ENCODE peak calls at places on chromosomes 2 and 18, in six cellular contexts. Q is HepG2, A is WTC11, R is HCT116, Z is K562, J is GM12878. S is an unnamed sample.

GRCh38 chr2:101430161-101430560 is 42.9 kb upstream of the CREG2 start:
- DNase-seq in Q (no peak), A (no peak), R (no peak), Z (no peak), J (no peak), S (no peak)

GRCh38 chr2:117983040-117983439 is 30.8 kb downstream of the CCDC93 start:
- DNase-seq in Q (no peak), A (no peak), R (no peak), Z (no peak), J (no peak), S (no peak)

GRCh38 chr2:74387346-74387745 is 7.2 kb upstream of the DCTN1 start:
- DNase-seq in Q (no peak), A (no peak), R (no peak), Z (no peak), J (no peak), S (no peak)

GRCh38 chr2:54945401-54946219 is 104.6 kb downstream of the RTN4 start:
- DNase-seq in Q (peak; percentile 45), A (no peak), R (no peak), Z (no peak), J (peak; percentile 15), S (no peak)

GRCh38 chr2:148721520-148721931 is 77.0 kb downstream of the EPC2 start:
- DNase-seq in Q (no peak), A (no peak), R (no peak), Z (no peak), J (no peak), S (no peak)

GRCh38 chr2:74221604-74222299 is 23.3 kb downstream of the MTHFD2 start:
- DNase-seq in Q (no peak), A (no peak), R (no peak), Z (no peak), J (no peak), S (no peak)

GRCh38 chr2:24132543-24132942 is 9.3 kb downstream of the FAM228B start:
- DNase-seq in Q (no peak), A (no peak), R (no peak), Z (no peak), J (no peak), S (no peak)

GRCh38 chr2:7845332-7845731 is 836.5 kb upstream of the ID2 start:
- DNase-seq in Q (peak; percentile 10), A (no peak), R (no peak), Z (no peak), J (no peak), S (no peak)

DNA sequence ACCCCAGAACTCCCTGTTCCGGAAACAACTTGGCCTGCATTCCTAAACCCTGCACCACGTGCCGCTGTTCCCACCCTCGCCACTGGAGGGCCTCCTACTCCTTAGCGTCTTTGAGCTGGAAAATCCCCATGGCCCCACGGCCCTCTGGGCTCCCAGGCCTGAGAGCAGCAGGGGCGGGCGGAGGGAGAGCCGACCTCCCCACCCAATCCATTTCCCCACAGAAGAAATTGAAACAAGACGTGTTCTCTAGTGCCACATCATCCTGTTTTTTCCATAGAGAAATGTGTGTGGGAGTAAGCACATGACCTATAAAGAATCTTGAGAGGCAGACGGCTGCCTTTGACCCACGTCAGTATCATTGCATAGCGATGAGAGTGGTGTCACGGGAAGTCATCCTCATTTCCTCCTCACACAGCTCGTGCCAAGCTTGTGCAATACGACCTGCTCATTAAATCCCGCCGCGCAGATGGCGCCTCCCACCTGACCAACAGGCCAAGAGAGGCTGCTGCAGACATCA is 79.2 kb downstream of the LAMA1 start:
- DNase-seq in Q (peak; percentile 27), A (peak; percentile 90), R (no peak), Z (peak; percentile 73), J (no peak), S (peak; percentile 93)
- TF ChIP-seq ATF3 in Q (no peak), A (no peak), R (no peak), Z (no peak), J (no peak), S (peak; percentile 69)

DNA sequence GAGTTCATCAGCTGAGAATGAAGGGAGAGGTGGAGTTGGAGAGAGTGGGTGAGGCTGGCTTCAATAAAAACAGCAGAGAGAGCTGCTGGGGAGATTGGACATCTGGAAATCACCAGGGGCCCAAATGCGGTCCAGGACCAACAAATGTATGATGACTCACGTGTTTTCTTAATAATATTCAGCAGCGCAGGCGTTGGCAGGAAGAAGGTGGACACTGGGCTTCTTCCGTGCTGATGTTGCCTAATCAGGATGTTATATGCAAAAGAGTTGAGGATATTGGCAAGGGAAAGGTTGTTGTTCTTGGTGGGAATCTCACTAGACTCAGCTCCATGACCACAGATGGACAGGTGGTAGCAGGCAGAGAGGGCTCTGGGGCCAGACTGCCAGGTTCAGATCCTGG is 12.8 kb upstream of the PLA2R1 start:
- DNase-seq in Q (no peak), A (no peak), R (no peak), Z (no peak), J (no peak), S (no peak)
- TF ChIP-seq ATF3 in Q (no peak), A (no peak), R (no peak), Z (no peak), J (no peak), S (no peak)

GRCh38 chr18:62715829-62716678 is 713 bp downstream of the PHLPP1 start:
- DNase-seq in Q (no peak), A (peak; percentile 46), R (peak; percentile 16), Z (peak; percentile 45), J (no peak), S (no peak)
- TF ChIP-seq ATF3 in Q (no peak), A (no peak), R (no peak), Z (no peak), J (no peak), S (no peak)

DNA sequence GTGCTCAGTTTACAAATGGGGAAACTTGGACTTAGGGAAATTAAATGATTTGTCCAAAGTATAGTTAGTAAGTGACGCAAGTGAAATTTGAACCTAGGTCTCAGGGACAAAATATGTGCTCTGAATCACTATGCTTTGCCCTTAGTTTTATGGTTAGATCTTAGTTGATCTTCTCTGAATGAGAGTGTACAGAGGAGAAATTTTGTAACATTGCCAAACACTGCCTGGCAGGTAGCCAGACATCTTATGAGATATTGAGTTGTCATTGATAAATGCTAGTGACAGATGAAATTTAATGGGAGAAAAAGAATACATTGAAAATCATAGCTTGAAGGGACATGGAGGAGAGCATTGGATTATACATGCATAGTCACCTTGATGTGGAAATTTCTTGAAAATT is 91.4 kb downstream of the GALNT1 start:
- DNase-seq in Q (no peak), A (no peak), R (no peak), Z (no peak), J (no peak), S (no peak)
- TF ChIP-seq ATF3 in Q (no peak), A (no peak), R (no peak), Z (no peak), J (no peak), S (no peak)

GRCh38 chr18:9653390-9653789 is 39.0 kb upstream of the PPP4R1 start:
- DNase-seq in Q (peak; percentile 57), A (no peak), R (no peak), Z (no peak), J (no peak), S (no peak)

GRCh38 chr18:9663377-9663776 is 44.7 kb upstream of the RAB31 start:
- DNase-seq in Q (no peak), A (no peak), R (no peak), Z (peak; percentile 47), J (no peak), S (no peak)

GRCh38 chr18:9661564-9661963 is 46.5 kb upstream of the RAB31 start:
- DNase-seq in Q (no peak), A (no peak), R (no peak), Z (peak; percentile 31), J (no peak), S (no peak)

GRCh38 chr18:9659499-9660387 is 45.4 kb upstream of the PPP4R1 start:
- DNase-seq in Q (no peak), A (no peak), R (no peak), Z (no peak), J (no peak), S (no peak)

DNA sequence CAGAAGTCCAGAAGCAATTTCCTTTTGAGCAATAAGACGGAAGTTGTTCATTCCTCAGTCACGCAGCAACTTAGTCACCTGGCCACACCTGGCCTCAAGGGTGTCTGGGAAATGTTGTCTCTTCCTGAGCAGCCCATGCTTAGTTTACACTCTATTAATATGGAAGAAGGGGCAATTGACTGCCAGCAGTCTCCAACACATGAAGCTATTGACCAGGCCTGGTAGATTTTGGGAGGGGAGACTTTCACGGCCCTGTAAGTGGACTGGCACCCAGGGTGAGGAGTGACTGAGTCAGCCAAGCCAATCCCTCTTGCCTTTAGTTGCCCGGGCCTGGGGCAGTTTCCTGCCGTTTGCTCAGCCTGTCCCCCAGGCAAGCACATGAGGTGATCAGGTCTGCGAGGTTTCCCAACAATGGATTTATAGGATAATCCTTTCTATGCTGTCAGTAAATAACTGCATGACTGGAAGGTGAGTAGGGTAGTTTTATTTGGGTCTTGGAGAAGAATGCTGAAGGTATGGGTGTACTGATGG is 43.8 kb upstream of the PPP4R1 start:
- DNase-seq in Q (no peak), A (no peak), R (peak; percentile 60), Z (no peak), J (no peak), S (no peak)
- TF ChIP-seq ATF3 in Q (no peak), A (no peak), R (no peak), Z (no peak), J (no peak), S (no peak)

GRCh38 chr2:238320246-238320647 is at the start of gene TRAF3IP1:
- DNase-seq in Q (peak; percentile 86), A (peak; percentile 93), R (peak; percentile 77), Z (peak; percentile 91), J (peak; percentile 20), S (peak; percentile 62)
- TF ChIP-seq ATF3 in Q (peak; percentile 7), A (no peak), R (no peak), Z (no peak), J (no peak), S (no peak)

DNA sequence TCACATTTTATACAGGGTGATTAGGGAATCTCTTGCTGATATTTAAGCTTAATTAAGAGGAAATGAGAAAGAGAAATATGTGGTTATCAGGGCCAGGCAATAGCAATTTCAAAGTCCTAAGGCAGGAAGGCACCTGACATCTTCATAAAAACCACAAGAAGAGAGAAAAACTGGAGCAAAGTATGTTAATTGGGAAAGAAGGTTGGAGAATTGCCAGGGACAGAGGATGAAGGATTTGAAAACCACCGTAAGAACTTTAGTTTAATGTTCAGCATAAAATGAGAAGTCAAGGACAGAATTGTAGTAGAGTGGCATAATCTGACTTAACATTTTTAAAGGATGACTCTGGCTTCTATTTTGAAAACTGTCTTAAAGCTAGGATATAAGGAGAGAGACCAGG is 691.8 kb upstream of the NRXN1 start:
- DNase-seq in Q (no peak), A (no peak), R (no peak), Z (no peak), J (no peak), S (no peak)
- TF ChIP-seq ATF3 in Q (no peak), A (no peak), R (no peak), Z (no peak), J (no peak), S (no peak)

DNA sequence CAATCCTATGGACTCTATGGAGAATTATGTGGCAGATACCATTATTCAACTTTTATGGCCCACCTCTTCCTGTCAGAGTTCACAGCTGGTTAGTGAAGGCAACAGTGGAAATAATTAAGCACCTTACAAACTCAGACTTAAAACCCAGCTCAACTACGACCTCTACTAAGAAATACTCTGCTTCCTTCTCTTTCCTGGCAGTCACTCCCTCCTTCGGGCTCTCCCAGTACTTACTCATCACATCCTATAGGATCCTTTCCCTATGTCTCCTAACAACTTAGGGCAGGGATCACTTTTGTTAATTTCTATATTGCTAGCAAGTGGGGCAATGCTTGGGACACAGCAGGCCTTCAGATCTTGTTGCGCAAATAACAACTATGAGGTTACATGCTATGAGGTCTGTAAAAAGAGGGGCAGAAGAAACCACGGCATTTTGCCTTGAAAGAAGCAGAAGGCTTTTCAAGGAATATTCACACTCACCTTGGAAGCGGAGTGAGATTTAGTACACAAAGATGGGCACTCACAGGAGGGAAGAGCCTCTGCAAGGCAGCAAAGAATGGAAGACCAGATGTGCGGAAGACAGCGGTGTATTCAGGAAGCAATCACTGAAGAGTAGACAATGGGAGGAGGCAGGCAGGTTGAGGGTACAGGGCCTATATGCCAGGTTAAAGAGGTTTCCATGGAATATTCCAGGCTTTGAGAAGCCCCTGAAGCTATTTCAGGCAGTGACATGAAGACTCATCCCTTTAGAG is 2.1 kb downstream of the STK39 start:
- DNase-seq in Q (no peak), A (no peak), R (no peak), Z (no peak), J (no peak), S (no peak)
- TF ChIP-seq ATF3 in Q (no peak), A (no peak), R (no peak), Z (no peak), J (no peak), S (no peak)